ENCODE peak calls at places on chromosomes 3 and 15, in five cellular contexts. T is H1, B is IMR-90, U is neuronal stem cell, Z is mesenchymal stem cell. N is an unnamed sample.

GRCh38 chr3:157436583-157437300 is at the start of gene PTX3:
- DNase-seq in T (no peak), B (peak; percentile 94), U (peak; percentile 33), Z (peak; percentile 92), N (peak; percentile 27)

GRCh38 chr3:40680685-40681657 is 156.2 kb downstream of the ZNF621 start:
- DNase-seq in T (no peak), B (no peak), U (no peak), Z (no peak), N (no peak)

GRCh38 chr15:50066202-50066601 is 52.8 kb downstream of the ATP8B4 start:
- DNase-seq in T (no peak), B (peak; percentile 32), U (no peak), Z (peak; percentile 95), N (peak; percentile 39)

GRCh38 chr3:17686613-17687012 is 55.8 kb downstream of the TBC1D5 start:
- DNase-seq in T (no peak), B (no peak), U (no peak), Z (peak; percentile 41), N (peak; percentile 2)

GRCh38 chr3:10517616-10518015 is 12.2 kb upstream of the ATP2B2 start:
- DNase-seq in T (no peak), B (no peak), U (no peak), Z (no peak), N (no peak)

GRCh38 chr15:89218531-89218930 is 2.8 kb downstream of the RLBP1 start:
- DNase-seq in T (no peak), B (no peak), U (no peak), Z (no peak), N (no peak)

GRCh38 chr15:43911235-43911661 is 84.4 kb downstream of the WDR76 start:
- DNase-seq in T (no peak), B (peak; percentile 93), U (no peak), Z (peak; percentile 62), N (no peak)

GRCh38 chr3:172447611-172448579 is at the start of gene GHSR:
- DNase-seq in T (no peak), B (no peak), U (no peak), Z (no peak), N (no peak)

GRCh38 chr3:144760831-144761230 is 789.2 kb downstream of the DIPK2A start:
- DNase-seq in T (no peak), B (no peak), U (no peak), Z (no peak), N (no peak)

GRCh38 chr3:160929595-160929994 is 173.6 kb downstream of the PPM1L start:
- DNase-seq in T (no peak), B (no peak), U (no peak), Z (peak; percentile 38), N (no peak)

GRCh38 chr3:195082811-195083210 is 188.1 kb downstream of the XXYLT1 start:
- DNase-seq in T (no peak), B (no peak), U (no peak), Z (no peak), N (no peak)

GRCh38 chr3:179546814-179547241 is 15.9 kb upstream of the ACTL6A start:
- DNase-seq in T (no peak), B (no peak), U (no peak), Z (no peak), N (peak; percentile 57)

GRCh38 chr3:10883478-10884234 is 67.6 kb downstream of the SLC6A11 start:
- DNase-seq in T (no peak), B (peak; percentile 3), U (peak; percentile 17), Z (no peak), N (peak; percentile 17)

GRCh38 chr15:60328852-60329443 is 68.8 kb downstream of the ANXA2 start:
- DNase-seq in T (no peak), B (peak; percentile 37), U (no peak), Z (no peak), N (no peak)

GRCh38 chr3:177249203-177249602 is 51.9 kb upstream of the TBL1XR1 start:
- DNase-seq in T (no peak), B (no peak), U (no peak), Z (no peak), N (peak; percentile 4)

GRCh38 chr15:67133738-67134576 is 68.6 kb downstream of the SMAD3 start:
- DNase-seq in T (no peak), B (peak; percentile 82), U (peak; percentile 51), Z (peak; percentile 91), N (no peak)

GRCh38 chr3:55645406-55645805 is 158.3 kb upstream of the WNT5A start:
- DNase-seq in T (no peak), B (no peak), U (no peak), Z (no peak), N (no peak)

GRCh38 chr3:89227634-89228033 is 120.2 kb downstream of the EPHA3 start:
- DNase-seq in T (no peak), B (peak; percentile 26), U (no peak), Z (peak; percentile 26), N (no peak)

GRCh38 chr3:171566803-171567422 is 106.7 kb upstream of the TNIK start:
- DNase-seq in T (no peak), B (peak; percentile 46), U (peak; percentile 46), Z (peak; percentile 50), N (no peak)

GRCh38 chr15:96416934-96417759 is 86.6 kb downstream of the NR2F2 start:
- DNase-seq in T (no peak), B (peak; percentile 4), U (no peak), Z (peak; percentile 28), N (no peak)

GRCh38 chr15:97786741-97787140 is 173.8 kb upstream of the ARRDC4 start:
- DNase-seq in T (no peak), B (no peak), U (no peak), Z (no peak), N (no peak)

GRCh38 chr3:44509985-44510360 is 32.5 kb upstream of the ZNF445 start:
- DNase-seq in T (no peak), B (peak; percentile 17), U (peak; percentile 2), Z (peak; percentile 42), N (peak; percentile 35)

GRCh38 chr3:60622349-60622748 is 628.9 kb downstream of the FHIT start:
- DNase-seq in T (no peak), B (no peak), U (no peak), Z (no peak), N (no peak)

GRCh38 chr15:17026633-17027032 is 3515.0 kb downstream of the GOLGA6L6 start:
- DNase-seq in T (no peak), B (no peak), U (no peak), Z (no peak), N (no peak)

GRCh38 chr3:129023909-129024308 is 22.8 kb downstream of the EFCC1 start:
- DNase-seq in T (no peak), B (peak; percentile 28), U (no peak), Z (no peak), N (no peak)

GRCh38 chr15:80152896-80153876 is at the start of gene FAH:
- DNase-seq in T (no peak), B (peak; percentile 53), U (no peak), Z (peak; percentile 85), N (peak; percentile 69)

GRCh38 chr3:12471228-12471627 is 13.1 kb upstream of the TSEN2 start:
- DNase-seq in T (no peak), B (no peak), U (no peak), Z (no peak), N (no peak)

GRCh38 chr3:5806192-5806591 is 618.7 kb downstream of the EDEM1 start:
- DNase-seq in T (no peak), B (no peak), U (peak; percentile 20), Z (no peak), N (no peak)

GRCh38 chr3:183824761-183825379 is 507 bp downstream of the MAP6D1 start:
- DNase-seq in T (no peak), B (no peak), U (no peak), Z (peak; percentile 29), N (no peak)

GRCh38 chr3:157081681-157082210 is 78.2 kb downstream of the CCNL1 start:
- DNase-seq in T (peak; percentile 86), B (peak; percentile 94), U (peak; percentile 96), Z (peak; percentile 97), N (peak; percentile 88)

GRCh38 chr3:164879201-164879600 is 199.1 kb downstream of the SI start:
- DNase-seq in T (no peak), B (no peak), U (no peak), Z (no peak), N (no peak)

GRCh38 chr3:102092617-102093466 is 243.5 kb downstream of the NFKBIZ start:
- DNase-seq in T (no peak), B (peak; percentile 67), U (no peak), Z (peak; percentile 47), N (no peak)

DNA sequence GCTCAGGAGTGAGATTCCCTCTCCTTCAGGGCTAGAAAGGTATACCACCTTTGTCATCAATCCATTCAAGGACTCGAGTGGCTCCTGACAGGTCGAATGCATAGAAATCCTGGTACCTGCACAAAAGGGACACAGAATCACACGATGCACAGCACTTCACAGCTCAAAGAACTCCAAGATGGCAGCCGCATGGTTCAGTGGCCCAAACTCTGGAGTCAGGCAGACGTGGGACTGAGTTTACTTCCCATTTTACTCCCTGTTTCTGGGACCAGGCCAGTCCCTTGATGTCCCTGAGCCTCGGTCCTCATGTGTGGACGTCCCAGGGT is 536 bp downstream of the WDR73 start:
- DNase-seq in T (no peak), B (no peak), U (no peak), Z (no peak), N (no peak)
- H2AFZ ChIP-seq in T (no peak overlapping the region), B (peak overlapping the region; percentile 95), U (peak overlapping the region; percentile 93), Z (peak overlapping the region; percentile 94), N (peak overlapping the region; percentile 20)

DNA sequence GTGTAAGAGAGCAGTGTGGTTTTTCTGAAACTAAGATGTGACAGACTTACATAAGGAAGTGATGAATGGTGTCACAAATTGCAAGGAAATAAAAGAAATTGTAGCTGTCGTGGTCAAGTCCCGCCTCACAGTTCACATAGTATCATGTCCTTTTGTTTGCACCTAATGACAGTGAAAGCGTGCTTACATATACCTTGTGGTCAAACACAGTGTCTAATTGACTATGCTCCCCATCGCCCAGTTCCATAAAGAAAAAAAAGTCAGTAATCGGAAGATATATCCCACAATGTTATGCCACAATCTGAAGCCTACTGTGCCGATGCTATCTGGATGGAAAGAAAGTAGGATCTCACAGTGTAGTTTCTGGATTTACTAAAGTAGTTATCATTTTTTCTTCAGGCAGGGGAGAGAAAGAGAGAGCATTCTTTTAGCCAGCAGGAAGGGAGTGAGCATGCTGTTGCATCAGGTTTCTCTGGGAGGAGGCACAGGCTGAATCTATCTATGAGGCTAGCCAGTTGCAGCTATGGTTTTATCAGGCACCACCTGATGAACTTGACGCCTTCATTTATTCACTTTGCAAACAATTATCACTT is 9.9 kb upstream of the PLSCR1 start:
- DNase-seq in T (no peak), B (peak; percentile 42), U (no peak), Z (no peak), N (peak; percentile 14)
- H2BK120ac ChIP-seq in T (no peak overlapping the region), B (peak overlapping the region; percentile 42), U (no peak overlapping the region), Z (no peak overlapping the region), N (no peak overlapping the region)

DNA sequence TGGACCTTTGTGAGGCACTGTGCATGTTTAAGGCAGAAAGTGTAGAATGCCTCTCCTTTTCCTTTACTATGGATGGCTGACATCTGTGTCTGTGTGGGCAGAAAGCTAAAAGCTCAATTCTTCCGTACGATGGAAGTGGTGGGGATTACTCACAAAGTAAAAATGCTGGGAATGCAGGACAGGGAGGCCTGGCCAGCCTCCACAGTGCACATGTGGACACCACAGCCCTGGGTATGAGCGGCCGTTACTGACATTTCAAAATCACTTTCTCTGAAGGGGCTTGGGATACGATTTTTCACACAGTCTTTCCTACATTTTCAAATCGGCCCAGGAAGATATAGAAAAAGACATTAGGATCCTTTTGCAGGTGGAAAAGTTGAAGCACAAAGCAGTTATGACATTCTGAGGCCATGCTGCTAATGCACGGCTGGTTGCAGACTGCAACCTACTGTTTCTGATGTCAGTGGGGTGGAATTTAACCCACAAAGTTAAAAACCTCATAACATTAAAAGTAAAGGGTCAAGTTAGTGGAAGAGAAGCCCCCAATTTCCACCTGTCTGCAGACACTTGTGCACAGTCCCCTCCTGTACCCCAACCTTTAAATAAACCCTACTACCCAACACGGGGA is 27.9 kb downstream of the EHD4 start:
- DNase-seq in T (no peak), B (peak; percentile 94), U (peak; percentile 44), Z (peak; percentile 91), N (peak; percentile 85)
- H3K4me3 ChIP-seq in T (no peak overlapping the region), B (no peak overlapping the region), U (no peak overlapping the region), Z (peak overlapping the region; percentile 45), N (no peak overlapping the region)

GRCh38 chr15:34664418-34664817 is 81.0 kb upstream of the GOLGA8B start:
- DNase-seq in T (no peak), B (no peak), U (no peak), Z (no peak), N (no peak)
- H2AFZ ChIP-seq in T (no peak overlapping the region), B (no peak overlapping the region), U (no peak overlapping the region), Z (no peak overlapping the region), N (no peak overlapping the region)

N was measured in trophoblast cell.